ENCODE peak calls at places on chromosomes 13 and 19, in four cellular contexts. G is CD4-positive, alpha-beta T cell; N is SK-N-SH; U is HFF-Myc. T is an unnamed sample.

GRCh38 chr13:30735025-30735967 is at the start of gene ALOX5AP:
- DNase-seq in N (no peak), G (peak; percentile 22), U (no peak), T (no peak)

GRCh38 chr19:40033989-40034560 is 22.0 kb downstream of the ZNF780B start:
- DNase-seq in N (no peak), U (no peak), G (no peak), T (no peak)

GRCh38 chr13:47976325-47976724 is 24.7 kb downstream of the SUCLA2 start:
- DNase-seq in N (no peak), G (no peak), U (no peak), T (no peak)

GRCh38 chr19:17325881-17326594 is 8.6 kb downstream of the ANO8 start:
- DNase-seq in G (no peak), N (no peak), U (no peak), T (no peak)

GRCh38 chr19:16795731-16796130 is 33.5 kb upstream of the SIN3B start:
- DNase-seq in N (no peak), U (no peak), G (no peak), T (no peak)

GRCh38 chr19:10006752-10007323 is 3.5 kb downstream of the COL5A3 start:
- DNase-seq in G (no peak), U (no peak), N (no peak), T (no peak)

GRCh38 chr13:95754069-95754468 is 77.1 kb downstream of the DNAJC3 start:
- DNase-seq in N (no peak), G (no peak), U (no peak), T (no peak)

GRCh38 chr19:52464798-52465470 is 11.6 kb downstream of the ZNF578 start:
- DNase-seq in U (no peak), G (no peak), N (no peak), T (peak; percentile 61)

GRCh38 chr19:8611890-8612806 is 1.6 kb upstream of the ADAMTS10 start:
- DNase-seq in U (no peak), G (no peak), N (no peak), T (peak; percentile 76)

GRCh38 chr13:43316997-43317396 is 293.6 kb downstream of the DNAJC15 start:
- DNase-seq in G (no peak), U (no peak), N (peak; percentile 80), T (peak; percentile 24)

GRCh38 chr13:30766957-30767603 is 31.7 kb downstream of the ALOX5AP start:
- DNase-seq in G (peak; percentile 25), N (no peak), U (no peak), T (no peak)

GRCh38 chr13:20219585-20219984 is 12.5 kb downstream of the GJB6 start:
- DNase-seq in U (no peak), G (no peak), N (no peak), T (no peak)

GRCh38 chr13:27122036-27122435 is 49.6 kb downstream of the USP12 start:
- DNase-seq in U (no peak), N (no peak), G (no peak), T (no peak)

GRCh38 chr19:53655042-53655665 is 23.4 kb downstream of the DPRX start:
- DNase-seq in U (no peak), G (no peak), N (no peak), T (no peak)

GRCh38 chr19:49502866-49503581 is 6.8 kb downstream of the RPS11 start:
- DNase-seq in G (no peak), N (peak; percentile 64), U (peak; percentile 72), T (peak; percentile 50)